ENCODE peak calls at places on chromosomes 6 and 20, in six cellular contexts. Z is RWPE1, S is PC-3, M is lung, A is fibroblast of lung, B is neural progenitor cell. T is an unnamed sample.

GRCh38 chr20:14335122-14335521 is 2.3 kb downstream of the FLRT3 start:
- DNase-seq in Z (no peak), S (no peak), M (no peak), A (no peak), B (no peak), T (no peak)

GRCh38 chr6:57173886-57174510 is 1.9 kb downstream of the BAG2 start:
- DNase-seq in Z (peak), S (peak), M (no peak), A (peak), B (peak), T (no peak)

GRCh38 chr6:1871936-1872335 is 262.2 kb downstream of the FOXC1 start:
- DNase-seq in Z (no peak), S (no peak), M (no peak), A (peak), B (peak), T (peak)

GRCh38 chr6:106215608-106216007 is 110.0 kb downstream of the ATG5 start:
- DNase-seq in Z (no peak), S (no peak), M (no peak), A (peak), B (no peak), T (no peak)

GRCh38 chr20:48932375-48932941 is 10.9 kb downstream of the ARFGEF2 start:
- DNase-seq in Z (no peak), S (no peak), M (no peak), A (peak), B (no peak), T (no peak)

GRCh38 chr20:51562334-51563140 is 20.0 kb upstream of the NFATC2 start:
- DNase-seq in Z (peak), S (peak), M (peak), A (peak), B (peak), T (peak)

GRCh38 chr20:47922280-47922675 is 137.0 kb upstream of the SULF2 start:
- DNase-seq in Z (peak), S (peak), M (no peak), A (peak), B (no peak), T (no peak)

GRCh38 chr6:122025104-122025503 is 374.3 kb upstream of the HSF2 start:
- DNase-seq in Z (no peak), S (no peak), M (no peak), A (no peak), B (no peak), T (no peak)

GRCh38 chr6:159929819-159930218 is 39.0 kb downstream of the MAS1 start:
- DNase-seq in Z (no peak), S (no peak), M (peak), A (no peak), B (no peak), T (no peak)

GRCh38 chr6:119129148-119129967 is 50.9 kb upstream of the FAM184A start:
- DNase-seq in Z (peak), S (peak), M (no peak), A (peak), B (peak), T (no peak)

GRCh38 chr6:144757299-144757698 is 472.2 kb downstream of the UTRN start:
- DNase-seq in Z (no peak), S (peak), M (no peak), A (no peak), B (no peak), T (no peak)

GRCh38 chr6:129966125-129966524 is 52.3 kb upstream of the L3MBTL3 start:
- DNase-seq in Z (no peak), S (no peak), M (no peak), A (peak), B (no peak), T (no peak)

GRCh38 chr6:105443941-105444340 is 41.1 kb upstream of the PREP start:
- DNase-seq in Z (no peak), S (no peak), M (no peak), A (no peak), B (no peak), T (no peak)

GRCh38 chr6:63351995-63352586 is 32.3 kb upstream of the LGSN start:
- DNase-seq in Z (peak), S (peak), M (no peak), A (peak), B (no peak), T (no peak)

GRCh38 chr6:17439243-17439993 is 46.0 kb downstream of the CAP2 start:
- DNase-seq in Z (no peak), S (no peak), M (no peak), A (peak), B (no peak), T (no peak)

GRCh38 chr6:156783958-156784357 is 6.8 kb downstream of the ARID1B start:
- DNase-seq in Z (no peak), S (no peak), M (no peak), A (no peak), B (peak), T (no peak)

GRCh38 chr6:162387723-162388382 is 339.7 kb downstream of the PRKN start:
- DNase-seq in Z (no peak), S (no peak), M (no peak), A (no peak), B (no peak), T (no peak)

GRCh38 chr6:152595507-152595906 is 41.7 kb downstream of the SYNE1 start:
- DNase-seq in Z (no peak), S (peak), M (no peak), A (no peak), B (peak), T (no peak)

GRCh38 chr6:134532694-134533624 is 215.0 kb upstream of the SGK1 start:
- DNase-seq in Z (no peak), S (no peak), M (no peak), A (peak), B (no peak), T (no peak)

GRCh38 chr6:14693301-14694192 is 552.3 kb upstream of the JARID2 start:
- DNase-seq in Z (no peak), S (no peak), M (no peak), A (no peak), B (peak), T (no peak)

GRCh38 chr6:4812068-4812467 is 35.9 kb downstream of the CDYL start:
- DNase-seq in Z (peak), S (peak), M (no peak), A (peak), B (no peak), T (no peak)

GRCh38 chr6:160272707-160273106 is 14.1 kb upstream of the SLC22A2 start:
- DNase-seq in Z (no peak), S (no peak), M (no peak), A (no peak), B (no peak), T (no peak)

GRCh38 chr6:29631860-29632731 is 887 bp downstream of the GABBR1 start:
- DNase-seq in Z (peak), S (peak), M (peak), A (peak), B (peak), T (no peak)

GRCh38 chr20:31710423-31711250 is 12.0 kb downstream of the BCL2L1 start:
- DNase-seq in Z (peak), S (peak), M (peak), A (peak), B (no peak), T (no peak)

GRCh38 chr6:43851204-43851855 is 81.3 kb downstream of the VEGFA start:
- DNase-seq in Z (no peak), S (no peak), M (no peak), A (peak), B (no peak), T (no peak)

GRCh38 chr20:33164763-33165095 is 3.2 kb upstream of the BPIFA2 start:
- DNase-seq in Z (no peak), S (no peak), M (no peak), A (no peak), B (no peak), T (no peak)

GRCh38 chr20:59908855-59909254 is 24.6 kb downstream of the SYCP2 start:
- DNase-seq in Z (no peak), S (peak), M (no peak), A (no peak), B (no peak), T (no peak)

GRCh38 chr6:170286246-170286933 is 4.5 kb downstream of the DLL1 start:
- DNase-seq in Z (no peak), S (no peak), M (no peak), A (peak), B (peak), T (peak)

GRCh38 chr20:47318027-47318595 is 38.4 kb downstream of the ZMYND8 start:
- DNase-seq in Z (peak), S (peak), M (no peak), A (peak), B (peak), T (no peak)

GRCh38 chr6:111552241-111552744 is 53.4 kb downstream of the TRAF3IP2 start:
- DNase-seq in Z (peak), S (peak), M (peak), A (peak), B (peak), T (no peak)
- H3K27ac ChIP-seq in Z (peak), S (no peak), M (peak), A (peak), B (peak), T (peak)

DNA sequence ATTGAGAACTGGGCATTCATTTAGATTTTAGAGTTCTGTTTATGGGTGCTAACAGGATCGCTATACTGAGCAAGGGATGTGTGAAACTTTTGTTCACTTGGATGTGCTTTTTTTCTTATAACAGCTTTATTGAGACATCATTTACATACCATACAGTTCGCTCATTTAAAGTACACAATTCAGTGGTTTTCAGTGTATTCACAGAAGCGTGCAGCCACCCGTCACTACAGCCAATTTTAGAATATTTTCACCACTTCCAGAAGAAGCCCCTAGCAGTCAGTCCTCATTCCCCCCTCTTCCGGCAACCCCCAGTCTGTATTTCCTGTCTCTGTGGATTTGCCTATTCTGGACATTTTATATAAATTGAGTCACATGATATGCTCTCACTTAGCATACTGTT is 48.7 kb downstream of the GFRA4 start:
- DNase-seq in Z (no peak), S (peak), M (no peak), A (peak), B (no peak), T (no peak)
- H3K27ac ChIP-seq in Z (no peak), S (no peak), M (no peak), A (no peak), B (no peak), T (no peak)

DNA sequence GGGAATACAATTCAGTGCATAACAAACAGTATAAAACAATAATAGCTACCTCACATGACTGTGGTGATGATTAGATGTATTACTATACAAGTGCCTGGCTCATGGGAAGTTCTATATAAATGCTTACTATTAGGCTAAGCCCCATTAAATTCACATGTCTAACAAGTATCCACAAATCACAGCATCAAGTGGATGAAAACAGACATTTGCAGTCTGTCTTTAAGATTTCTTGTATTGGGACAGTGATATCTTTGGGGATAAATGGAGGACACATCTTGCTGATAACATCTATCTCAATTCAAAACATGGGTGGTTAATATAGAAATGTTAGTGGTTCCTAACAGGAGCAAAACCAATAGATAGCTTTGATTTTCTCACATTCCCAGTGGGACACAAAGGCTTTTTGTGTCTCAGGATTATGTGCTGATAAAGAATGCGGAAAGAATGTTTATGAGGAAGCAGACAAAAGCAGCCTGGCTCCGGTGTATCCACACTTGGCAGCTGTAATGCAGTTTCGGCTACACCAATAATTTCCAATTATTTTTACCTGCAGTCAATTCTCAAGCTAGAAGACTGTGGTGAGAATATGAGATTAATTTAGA is 29.3 kb downstream of the PTPRK start:
- DNase-seq in Z (no peak), S (peak), M (no peak), A (peak), B (peak), T (no peak)
- H3K27ac ChIP-seq in Z (no peak), S (peak), M (peak), A (peak), B (peak), T (peak)

GRCh38 chr6:125717120-125717731 is 32.2 kb upstream of the HEY2 start:
- DNase-seq in Z (no peak), S (no peak), M (no peak), A (no peak), B (no peak), T (no peak)
- H3K27ac ChIP-seq in Z (no peak), S (no peak), M (no peak), A (no peak), B (no peak), T (no peak)

GRCh38 chr20:50226093-50226974 is 35.7 kb downstream of the CEBPB start:
- DNase-seq in Z (no peak), S (no peak), M (peak), A (peak), B (no peak), T (no peak)
- H3K27ac ChIP-seq in Z (no peak), S (no peak), M (peak), A (peak), B (no peak), T (no peak)

GRCh38 chr6:79672631-79673065 is 41.5 kb downstream of the SH3BGRL2 start:
- DNase-seq in Z (peak), S (peak), M (no peak), A (peak), B (peak), T (no peak)
- H3K27ac ChIP-seq in Z (no peak), S (peak), M (no peak), A (no peak), B (no peak), T (no peak)

GRCh38 chr6:11224252-11224965 is 8.1 kb downstream of the NEDD9 start:
- DNase-seq in Z (no peak), S (peak), M (no peak), A (peak), B (no peak), T (no peak)
- H3K27ac ChIP-seq in Z (no peak), S (no peak), M (peak), A (peak), B (no peak), T (peak)

GRCh38 chr20:2688041-2688591 is 4.5 kb upstream of the EBF4 start:
- DNase-seq in Z (no peak), S (peak), M (peak), A (peak), B (peak), T (peak)
- H3K27ac ChIP-seq in Z (no peak), S (no peak), M (no peak), A (no peak), B (no peak), T (no peak)